ENCODE peak calls at places on chromosomes 4 and X, in five cellular contexts. H is K562, J is H1, Y is HCT116, V is HepG2. K is an unnamed sample.

GRCh38 chr4:10083331-10083769 is 33.2 kb downstream of the WDR1 start:
- DNase-seq in H (no peak), J (no peak), Y (no peak), V (no peak), K (no peak)

GRCh38 chr4:121096629-121097028 is 24.3 kb upstream of the NDNF start:
- DNase-seq in H (no peak), J (no peak), Y (peak; percentile 24), V (peak; percentile 7), K (no peak)

GRCh38 chr4:143207555-143207954 is 22.8 kb downstream of the USP38 start:
- DNase-seq in H (no peak), J (no peak), Y (no peak), V (peak; percentile 20), K (no peak)

GRCh38 chr4:145545538-145546224 is 64.0 kb downstream of the SMAD1 start:
- DNase-seq in H (no peak), J (peak; percentile 10), Y (peak; percentile 41), V (no peak), K (no peak)

GRCh38 chrX:2699959-2700358 is 8.9 kb downstream of the CD99 start:
- DNase-seq in H (no peak), J (no peak), Y (no peak), V (no peak), K (no peak)

GRCh38 chrX:41522071-41522470 is 74.9 kb downstream of the NYX start:
- DNase-seq in H (no peak), J (no peak), Y (no peak), V (no peak), K (no peak)

GRCh38 chr4:140256335-140256734 is 102.4 kb upstream of the MAML3 start:
- DNase-seq in H (peak; percentile 3), J (no peak), Y (no peak), V (peak; percentile 38), K (no peak)

GRCh38 chr4:118282692-118283091 is 70.1 kb downstream of the PRSS12 start:
- DNase-seq in H (peak; percentile 43), J (no peak), Y (no peak), V (peak; percentile 33), K (no peak)

GRCh38 chr4:85774000-85774399 is 299.1 kb downstream of the ARHGAP24 start:
- DNase-seq in H (no peak), J (no peak), Y (no peak), V (no peak), K (no peak)

GRCh38 chr4:168335621-168336020 is 17.1 kb upstream of the DDX60 start:
- DNase-seq in H (no peak), J (no peak), Y (no peak), V (no peak), K (no peak)

GRCh38 chr4:142408003-142408441 is 438.1 kb downstream of the INPP4B start:
- DNase-seq in H (no peak), J (no peak), Y (no peak), V (no peak), K (no peak)

GRCh38 chrX:64996805-64997204 is 20.6 kb upstream of the ZC4H2 start:
- DNase-seq in H (no peak), J (no peak), Y (no peak), V (no peak), K (no peak)

GRCh38 chr4:100288811-100289529 is 98.7 kb upstream of the DDIT4L start:
- DNase-seq in H (no peak), J (no peak), Y (no peak), V (no peak), K (no peak)
- TF ChIP-seq SIN3A in H (no peak), J (no peak), Y (no peak), V (no peak), K (no peak)

GRCh38 chr4:25861951-25862410 is 807 bp downstream of the SEL1L3 start:
- DNase-seq in H (peak; percentile 59), J (no peak), Y (no peak), V (no peak), K (no peak)
- TF ChIP-seq SRF in H (no peak), J (no peak), Y (no peak), V (no peak), K (no peak)

GRCh38 chr4:76267811-76268210 is 16.3 kb downstream of the FAM47E start:
- DNase-seq in H (no peak), J (no peak), Y (no peak), V (no peak), K (no peak)
- TF ChIP-seq SIN3A in H (no peak), J (no peak), Y (no peak), V (no peak), K (no peak)

DNA sequence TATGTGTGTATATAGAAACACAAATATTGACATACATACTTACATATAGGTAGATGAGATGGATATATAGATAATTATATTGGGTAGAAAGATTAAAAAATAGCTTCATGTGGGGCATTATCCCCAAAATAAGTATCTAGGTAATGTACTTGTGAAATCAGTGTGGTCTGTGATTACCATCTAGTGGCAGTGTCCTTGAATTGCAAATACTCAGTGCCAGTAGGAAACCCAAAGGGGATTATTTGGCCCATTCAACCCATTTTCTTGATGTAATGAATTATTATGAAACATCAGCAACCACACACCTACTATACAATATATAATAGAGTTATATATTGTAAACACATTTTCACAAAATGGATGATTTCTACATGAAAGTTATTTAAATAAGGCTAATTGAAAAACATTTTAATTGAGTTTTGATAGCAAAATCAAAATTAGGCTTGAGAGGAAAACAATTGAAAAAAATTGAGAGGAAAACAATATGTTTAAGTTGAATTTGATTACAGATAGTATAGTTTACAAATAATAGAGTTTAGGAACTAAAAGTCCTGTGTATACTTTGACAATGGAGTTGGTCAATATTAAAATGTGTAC is 389.4 kb downstream of the GALNTL6 start:
- DNase-seq in H (peak; percentile 45), J (no peak), Y (peak; percentile 32), V (peak; percentile 10), K (no peak)
- TF ChIP-seq SRF in H (no peak), J (no peak), Y (no peak), V (no peak), K (no peak)

GRCh38 chr4:153788064-153788418 is 842 bp downstream of the SFRP2 start:
- DNase-seq in H (no peak), J (no peak), Y (no peak), V (no peak), K (no peak)

GRCh38 chr4:153787156-153787555 is 1.7 kb downstream of the SFRP2 start:
- DNase-seq in H (no peak), J (no peak), Y (no peak), V (no peak), K (no peak)

GRCh38 chr4:153789741-153790651 is 1.1 kb upstream of the SFRP2 start:
- DNase-seq in H (no peak), J (peak; percentile 92), Y (no peak), V (no peak), K (no peak)

GRCh38 chr4:153790962-153791551 is 2.2 kb upstream of the SFRP2 start:
- DNase-seq in H (no peak), J (peak; percentile 51), Y (no peak), V (no peak), K (no peak)

DNA sequence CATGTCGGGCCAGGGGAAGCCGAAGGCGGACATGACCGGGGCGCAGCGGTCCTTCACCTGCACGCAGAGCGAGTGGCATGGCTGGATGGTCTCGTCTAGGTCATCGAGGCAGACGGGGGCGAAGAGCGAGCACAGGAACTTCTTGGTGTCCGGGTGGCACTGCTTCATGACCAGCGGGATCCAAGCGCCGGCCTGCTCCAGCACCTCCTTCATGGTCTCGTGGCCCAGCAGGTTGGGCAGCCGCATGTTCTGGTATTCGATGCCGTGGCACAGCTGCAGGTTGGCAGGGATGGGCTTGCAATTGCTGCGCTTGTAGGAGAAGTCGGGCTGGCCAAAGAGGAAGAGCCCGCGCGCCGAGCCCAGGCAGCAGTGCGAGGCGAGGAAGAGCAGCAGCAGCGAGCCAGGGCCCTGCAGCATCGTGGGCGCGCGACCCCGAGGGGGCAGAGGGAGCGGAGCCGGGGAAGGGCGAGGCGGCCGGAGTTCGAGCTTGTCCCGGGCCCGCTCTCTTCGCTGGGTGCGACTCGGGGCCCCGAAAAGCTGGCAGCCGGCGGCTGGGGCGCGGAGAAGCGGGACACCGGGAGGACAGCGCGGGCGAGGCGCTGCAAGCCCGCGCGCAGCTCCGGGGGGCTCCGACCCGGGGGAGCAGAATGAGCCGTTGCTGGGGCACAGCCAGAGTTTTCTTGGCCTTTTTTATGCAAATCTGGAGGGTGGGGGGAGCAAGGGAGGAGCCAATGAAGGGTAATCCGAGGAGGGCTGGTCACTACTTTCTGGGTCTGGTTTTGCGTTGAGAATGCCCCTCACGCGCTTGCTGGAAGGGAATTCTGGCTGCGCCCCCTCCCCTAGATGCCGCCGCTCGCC is at the start of gene SFRP2:
- DNase-seq in H (no peak), J (peak; percentile 56), Y (no peak), V (no peak), K (no peak)
- TF ChIP-seq SIN3A in H (no peak), J (no peak), Y (no peak), V (no peak), K (no peak)

DNA sequence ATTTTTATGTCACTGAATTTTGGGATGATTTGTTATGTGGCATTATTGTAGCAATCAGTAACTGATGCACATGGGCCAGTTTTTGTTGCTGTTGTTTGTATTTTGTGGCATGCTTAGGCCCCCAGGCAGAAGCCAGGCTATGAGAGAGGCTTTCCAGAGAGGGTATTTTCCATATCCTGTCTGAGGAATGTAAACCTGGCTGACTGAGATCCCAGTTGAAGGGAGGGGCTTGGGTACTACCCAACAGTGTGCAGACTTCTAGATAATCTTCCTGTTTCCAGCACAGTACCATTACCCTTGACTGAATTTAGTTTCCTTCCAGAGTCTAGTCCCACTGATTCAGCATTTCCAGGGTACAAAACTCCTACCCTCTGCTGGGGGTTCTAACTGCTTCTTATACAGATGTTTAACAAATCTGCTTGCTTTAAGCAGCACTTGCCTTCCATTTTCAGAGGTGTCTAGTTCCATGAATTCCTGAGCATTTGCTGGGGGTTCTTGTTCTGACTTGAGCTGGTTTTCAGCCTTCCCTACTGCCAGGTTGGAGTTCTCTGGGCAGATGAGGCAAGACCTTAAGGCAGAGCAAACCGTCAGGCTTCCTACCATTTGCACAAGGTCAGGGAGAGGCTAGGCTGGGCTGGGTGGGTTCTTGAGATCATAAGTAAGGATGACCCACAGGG is 104.7 kb upstream of the EGFL6 start:
- DNase-seq in H (no peak), J (no peak), Y (no peak), V (no peak), K (no peak)
- TF ChIP-seq SRF in H (no peak), J (no peak), Y (no peak), V (no peak), K (no peak)

GRCh38 chr4:6377626-6378492 is 94.6 kb downstream of the PPP2R2C start:
- DNase-seq in H (no peak), J (no peak), Y (no peak), V (no peak), K (no peak)
- TF ChIP-seq SIN3A in H (no peak), J (no peak), Y (no peak), V (no peak), K (no peak)

DNA sequence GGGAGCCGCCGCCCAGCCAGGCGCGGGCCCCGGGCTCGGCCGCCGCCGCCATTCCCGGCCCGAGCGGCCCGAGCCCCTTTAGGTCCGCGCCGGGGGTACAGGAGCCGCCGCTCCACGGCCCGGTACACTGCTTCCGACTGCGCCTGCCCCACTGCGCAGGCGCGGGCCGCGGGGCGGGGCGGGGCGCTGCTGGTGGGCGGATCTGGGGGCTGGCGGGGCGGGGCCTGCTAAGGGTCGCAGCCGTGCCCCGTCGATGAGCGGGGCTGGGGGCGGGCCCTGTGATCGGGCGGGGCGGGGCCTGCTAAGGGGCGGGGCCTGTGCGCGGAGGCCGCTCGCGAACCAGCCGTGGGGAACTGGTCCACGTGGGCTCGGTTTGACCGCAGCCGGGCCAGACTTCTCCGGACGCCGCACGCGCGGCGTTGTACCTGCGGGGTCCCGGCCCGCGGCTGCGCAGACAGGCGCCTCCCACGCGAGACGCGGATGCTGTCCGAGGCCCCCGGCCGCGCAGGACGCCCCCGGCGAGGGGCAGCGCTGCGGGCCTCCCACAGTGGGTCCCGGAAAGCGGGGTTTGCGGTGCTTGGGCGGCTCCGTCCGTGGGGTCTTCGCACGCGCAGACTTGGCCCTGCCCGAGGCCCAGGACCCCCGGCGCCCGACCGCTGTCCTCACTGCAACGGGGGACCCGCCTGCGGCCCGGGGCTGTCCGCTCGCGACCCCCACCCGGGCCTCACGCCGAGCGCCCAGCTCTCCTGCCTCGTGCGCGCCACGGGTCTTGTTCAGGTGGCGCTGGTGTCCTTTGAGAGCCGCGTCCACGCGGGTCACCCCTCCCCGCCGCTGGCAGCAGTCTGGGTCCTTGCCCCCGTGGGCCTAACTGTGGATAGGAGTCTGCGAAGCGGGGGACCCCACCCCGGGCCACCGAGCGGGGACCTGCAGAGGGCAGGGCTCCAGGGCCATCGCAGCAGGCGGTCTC is at the start of gene DGKQ:
- DNase-seq in H (peak; percentile 84), J (no peak), Y (no peak), V (peak; percentile 48), K (no peak)
- TF ChIP-seq SRF in H (no peak), J (no peak), Y (no peak), V (no peak), K (no peak)